ENCODE peak calls at places on chromosome 13, in four cellular contexts. B is Peyer's patch, U is A549, Y is uterus. L is an unnamed sample.

GRCh38 chr13:19070398-19070735 is 111.3 kb downstream of the TUBA3C start:
- DNase-seq in U (no peak), Y (no peak), B (no peak), L (no peak)

GRCh38 chr13:44078806-44079378 is 199.2 kb downstream of the LACC1 start:
- DNase-seq in B (no peak), Y (no peak), U (no peak), L (no peak)

GRCh38 chr13:77509221-77509620 is 26.3 kb upstream of the SCEL start:
- DNase-seq in B (no peak), U (no peak), Y (no peak), L (no peak)

GRCh38 chr13:98510156-98510509 is 66.8 kb downstream of the STK24 start:
- DNase-seq in U (no peak), Y (no peak), B (no peak), L (no peak)

GRCh38 chr13:47708386-47708785 is 292.7 kb downstream of the SUCLA2 start:
- DNase-seq in Y (no peak), B (no peak), U (no peak), L (no peak)

GRCh38 chr13:23799945-23800344 is 89.3 kb downstream of the MIPEP start:
- DNase-seq in B (no peak), U (no peak), Y (no peak), L (no peak)

GRCh38 chr13:25725104-25725503 is 326.7 kb downstream of the SHISA2 start:
- DNase-seq in B (no peak), Y (no peak), U (no peak), L (no peak)

GRCh38 chr13:109182777-109183465 is 553.5 kb downstream of the MYO16 start:
- DNase-seq in U (no peak), Y (no peak), B (no peak), L (no peak)

GRCh38 chr13:23618341-23618740 is 48.1 kb downstream of the TNFRSF19 start:
- DNase-seq in U (peak; percentile 21), B (no peak), Y (no peak), L (no peak)

GRCh38 chr13:99442273-99442895 is 58.9 kb upstream of the TM9SF2 start:
- DNase-seq in B (no peak), Y (no peak), U (peak; percentile 15), L (peak; percentile 47)

GRCh38 chr13:51584731-51585191 is 499 bp downstream of the WDFY2 start:
- DNase-seq in Y (no peak), B (peak; percentile 82), U (peak; percentile 17), L (peak; percentile 62)

GRCh38 chr13:100659578-100659977 is 15.0 kb downstream of the TMTC4 start:
- DNase-seq in U (no peak), Y (no peak), B (no peak), L (no peak)

GRCh38 chr13:106033634-106034033 is 501.8 kb downstream of the EFNB2 start:
- DNase-seq in B (no peak), Y (no peak), U (peak; percentile 3), L (no peak)

GRCh38 chr13:96996097-96996496 is 1.8 kb upstream of the OXGR1 start:
- DNase-seq in B (no peak), Y (no peak), U (no peak), L (no peak)

GRCh38 chr13:39596176-39596575 is 6.8 kb downstream of the LHFPL6 start:
- DNase-seq in Y (no peak), U (no peak), B (no peak), L (no peak)

GRCh38 chr13:94384217-94384905 is 95.1 kb downstream of the DCT start:
- DNase-seq in B (no peak), Y (no peak), U (no peak), L (no peak)

GRCh38 chr13:99383946-99384345 is 76.7 kb upstream of the GPR183 start:
- DNase-seq in U (no peak), B (no peak), Y (no peak), L (no peak)

GRCh38 chr13:73598021-73598712 is 536.0 kb downstream of the KLF12 start:
- DNase-seq in U (peak; percentile 39), Y (no peak), B (no peak), L (no peak)

GRCh38 chr13:53382008-53382407 is 353.4 kb downstream of the OLFM4 start:
- DNase-seq in U (no peak), Y (no peak), B (no peak), L (no peak)

GRCh38 chr13:38970380-38971051 is 20.1 kb downstream of the STOML3 start:
- DNase-seq in Y (no peak), U (no peak), B (no peak), L (no peak)

GRCh38 chr13:70297219-70297618 is 189.0 kb upstream of the KLHL1 start:
- DNase-seq in Y (no peak), U (no peak), B (no peak), L (no peak)

GRCh38 chr13:106052200-106052767 is 483.2 kb downstream of the EFNB2 start:
- DNase-seq in B (no peak), U (no peak), Y (no peak), L (no peak)

GRCh38 chr13:52353116-52353718 is 52.8 kb downstream of the THSD1 start:
- DNase-seq in Y (no peak), B (no peak), U (no peak), L (no peak)

GRCh38 chr13:25375727-25376358 is 4.1 kb downstream of the ATP8A2 start:
- DNase-seq in Y (no peak), B (no peak), U (peak; percentile 13), L (peak; percentile 9)

GRCh38 chr13:45310341-45311138 is 30.4 kb downstream of the TPT1 start:
- DNase-seq in B (no peak), Y (no peak), U (no peak), L (no peak)

GRCh38 chr13:51666839-51667238 is 82.6 kb downstream of the WDFY2 start:
- DNase-seq in B (no peak), Y (no peak), U (no peak), L (no peak)

GRCh38 chr13:106340249-106340648 is 195.2 kb downstream of the EFNB2 start:
- DNase-seq in U (no peak), Y (no peak), B (no peak), L (no peak)

GRCh38 chr13:43558942-43559341 is 227.8 kb downstream of the ENOX1 start:
- DNase-seq in B (no peak), U (no peak), Y (peak; percentile 28), L (no peak)

GRCh38 chr13:27172495-27172842 is 858 bp upstream of the USP12 start:
- DNase-seq in Y (no peak), B (no peak), U (no peak), L (no peak)

GRCh38 chr13:95033890-95034289 is 267.4 kb downstream of the ABCC4 start:
- DNase-seq in B (no peak), Y (no peak), U (no peak), L (no peak)

GRCh38 chr13:41458939-41459753 is 1.8 kb downstream of the RGCC start:
- DNase-seq in B (no peak), Y (no peak), U (peak; percentile 29), L (peak; percentile 65)

GRCh38 chr13:39835253-39835652 is 179.8 kb downstream of the COG6 start:
- DNase-seq in B (no peak), U (no peak), Y (no peak), L (no peak)

GRCh38 chr13:43546260-43546659 is 240.5 kb downstream of the ENOX1 start:
- DNase-seq in U (no peak), B (no peak), Y (peak; percentile 35), L (no peak)

GRCh38 chr13:21061077-21061945 is at the start of gene LATS2:
- DNase-seq in B (peak; percentile 90), U (peak; percentile 62), Y (peak; percentile 98), L (peak; percentile 96)
- TF ChIP-seq POLR2A in B (peak; percentile 35), U (no peak), Y (peak; percentile 95), L (peak; percentile 83)

GRCh38 chr13:48975101-48975925 is at the start of gene FNDC3A:
- DNase-seq in B (peak; percentile 63), U (peak; percentile 44), Y (peak; percentile 75), L (peak; percentile 49)

GRCh38 chr13:48976677-48977625 is 1.2 kb downstream of the FNDC3A start:
- DNase-seq in B (no peak), U (no peak), Y (no peak), L (peak; percentile 85)

GRCh38 chr13:48977973-48978372 is 2.3 kb downstream of the FNDC3A start:
- DNase-seq in U (no peak), B (no peak), Y (no peak), L (no peak)

GRCh38 chr13:48973845-48974431 is 1.8 kb upstream of the FNDC3A start:
- DNase-seq in B (no peak), U (no peak), Y (no peak), L (no peak)

GRCh38 chr13:48975926-48976676 is 389 bp downstream of the FNDC3A start:
- DNase-seq in Y (peak; percentile 80), B (peak; percentile 90), U (peak; percentile 38), L (peak; percentile 86)
- TF ChIP-seq POLR2A in Y (peak; percentile 60), B (peak; percentile 76), U (peak; percentile 44), L (peak; percentile 88)

GRCh38 chr13:91155512-91156114 is 191.9 kb upstream of the MIR17HG start:
- DNase-seq in Y (no peak), U (no peak), B (no peak), L (no peak)
- TF ChIP-seq POLR2A in Y (no peak), U (no peak), B (no peak), L (no peak)

GRCh38 chr13:110348309-110348625 is 41.2 kb downstream of the COL4A2 start:
- DNase-seq in Y (no peak), U (no peak), B (no peak), L (no peak)

GRCh38 chr13:110345701-110346100 is 38.6 kb downstream of the COL4A2 start:
- DNase-seq in Y (peak; percentile 13), B (no peak), U (no peak), L (no peak)

GRCh38 chr13:110347535-110348308 is 40.6 kb downstream of the COL4A2 start:
- DNase-seq in U (peak; percentile 53), B (no peak), Y (peak; percentile 53), L (no peak)

GRCh38 chr13:110346661-110347067 is 39.6 kb downstream of the COL4A2 start:
- DNase-seq in Y (peak; percentile 15), B (peak; percentile 91), U (no peak), L (peak; percentile 87)

DNA sequence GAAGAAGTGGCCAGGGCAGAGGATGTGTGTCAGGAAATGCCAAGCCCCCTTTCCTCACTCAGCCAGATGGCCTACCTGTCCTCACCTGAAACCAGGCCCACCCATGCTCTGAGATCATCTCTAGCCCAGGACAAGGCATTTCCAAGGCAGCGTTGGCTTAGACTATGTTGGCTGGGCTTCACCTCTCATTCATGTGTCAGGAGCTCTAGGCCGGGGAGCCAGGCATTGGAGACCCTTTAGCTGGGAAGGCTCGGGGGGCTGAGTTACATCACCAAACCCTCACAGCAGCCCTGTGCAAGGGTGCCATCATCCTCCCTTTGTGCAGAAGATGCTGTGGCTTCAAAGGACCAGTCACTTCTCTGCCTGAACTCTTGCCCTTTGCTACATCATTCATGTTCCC is 40.0 kb downstream of the COL4A2 start:
- DNase-seq in Y (peak; percentile 17), B (no peak), U (no peak), L (no peak)
- TF ChIP-seq POLR2A in Y (no peak), B (no peak), U (no peak), L (no peak)

GRCh38 chr13:28355822-28356371 is 139.0 kb downstream of the FLT1 start:
- DNase-seq in U (no peak), Y (no peak), B (no peak), L (no peak)
- TF ChIP-seq POLR2A in U (no peak), Y (no peak), B (no peak), L (no peak)

DNA sequence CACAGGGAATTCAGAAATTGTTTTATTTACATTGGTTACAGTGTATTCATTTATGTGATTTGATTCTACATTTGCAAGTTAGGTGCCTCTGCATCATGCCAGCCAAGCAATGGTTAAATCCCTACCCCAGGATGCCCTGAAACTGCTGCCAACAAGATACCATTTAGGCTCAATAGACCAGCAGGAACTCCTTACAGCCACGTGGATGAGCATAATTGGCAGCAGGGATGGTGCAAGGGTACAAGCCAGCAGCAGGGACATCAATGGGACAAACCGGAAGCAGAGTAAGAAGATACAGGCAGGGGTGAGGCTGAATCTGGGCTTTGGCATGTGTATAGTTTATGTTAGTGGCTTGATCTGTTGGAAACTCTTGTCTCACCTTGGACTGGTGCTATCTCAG is 72.3 kb upstream of the NBEA start:
- DNase-seq in B (no peak), Y (no peak), U (no peak), L (no peak)
- TF ChIP-seq POLR2A in B (no peak), Y (no peak), U (no peak), L (no peak)

L was measured in transverse colon.